ENCODE peak calls at places on chromosomes 11 and 22, in four cellular contexts. K is neural progenitor cell, B is Panc1, E is thoracic aorta. C is an unnamed sample.

GRCh38 chr11:60428517-60428916 is 855 bp upstream of the MS4A5 start:
- DNase-seq in K (no peak), E (no peak), B (no peak), C (no peak)

GRCh38 chr22:22748297-22748743 is 103.9 kb downstream of the GGTLC2 start:
- DNase-seq in K (peak; percentile 44), B (no peak), E (no peak), C (no peak)

GRCh38 chr22:41899110-41899509 is 15.8 kb downstream of the SHISA8 start:
- DNase-seq in E (no peak), K (no peak), B (no peak), C (no peak)

GRCh38 chr22:27801616-27802388 is at the start of gene MN1:
- DNase-seq in B (no peak), E (no peak), K (peak; percentile 85), C (no peak)

GRCh38 chr22:38564669-38565068 is 5.3 kb downstream of the DMC1 start:
- DNase-seq in B (no peak), K (no peak), E (no peak), C (no peak)

GRCh38 chr11:77559686-77560425 is 29.9 kb upstream of the AQP11 start:
- DNase-seq in B (peak; percentile 79), E (no peak), K (no peak), C (no peak)

GRCh38 chr11:92979176-92979575 is 9.7 kb downstream of the MTNR1B start:
- DNase-seq in E (no peak), K (no peak), B (no peak), C (no peak)

GRCh38 chr22:25488244-25489020 is 76.0 kb upstream of the GRK3 start:
- DNase-seq in E (peak; percentile 9), B (peak; percentile 5), K (no peak), C (no peak)

GRCh38 chr11:16001899-16002426 is 354.4 kb downstream of the SOX6 start:
- DNase-seq in B (no peak), E (no peak), K (peak; percentile 62), C (no peak)

GRCh38 chr11:123560001-123560400 is 94.4 kb downstream of the SCN3B start:
- DNase-seq in B (no peak), E (no peak), K (peak; percentile 45), C (no peak)

GRCh38 chr11:104645276-104646018 is 252.8 kb downstream of the CASP12 start:
- DNase-seq in B (no peak), K (no peak), E (no peak), C (no peak)

GRCh38 chr11:108901359-108901758 is 236.5 kb downstream of the DDX10 start:
- DNase-seq in B (no peak), K (no peak), E (no peak), C (no peak)

GRCh38 chr22:39956932-39957664 is 3.1 kb upstream of the TMA7B start:
- DNase-seq in K (no peak), E (no peak), B (no peak), C (no peak)

GRCh38 chr11:112160452-112160851 is 3.4 kb downstream of the IL18 start:
- DNase-seq in E (no peak), K (no peak), B (no peak), C (no peak)

GRCh38 chr11:1925373-1926155 is 6.1 kb downstream of the TNNT3 start:
- DNase-seq in K (no peak), B (no peak), E (no peak), C (no peak)

GRCh38 chr11:102836290-102836875 is 7.0 kb downstream of the MMP3 start:
- DNase-seq in B (no peak), E (no peak), K (no peak), C (no peak)

GRCh38 chr22:46614070-46614931 is 5.9 kb upstream of the GRAMD4 start:
- DNase-seq in B (no peak), E (no peak), K (no peak), C (no peak)

GRCh38 chr22:45688606-45689080 is 17.0 kb downstream of the ATXN10 start:
- DNase-seq in B (no peak), K (no peak), E (no peak), C (no peak)

GRCh38 chr11:65637794-65638317 is at the start of gene SIPA1:
- DNase-seq in K (peak; percentile 95), B (peak; percentile 69), E (no peak), C (no peak)

DNA sequence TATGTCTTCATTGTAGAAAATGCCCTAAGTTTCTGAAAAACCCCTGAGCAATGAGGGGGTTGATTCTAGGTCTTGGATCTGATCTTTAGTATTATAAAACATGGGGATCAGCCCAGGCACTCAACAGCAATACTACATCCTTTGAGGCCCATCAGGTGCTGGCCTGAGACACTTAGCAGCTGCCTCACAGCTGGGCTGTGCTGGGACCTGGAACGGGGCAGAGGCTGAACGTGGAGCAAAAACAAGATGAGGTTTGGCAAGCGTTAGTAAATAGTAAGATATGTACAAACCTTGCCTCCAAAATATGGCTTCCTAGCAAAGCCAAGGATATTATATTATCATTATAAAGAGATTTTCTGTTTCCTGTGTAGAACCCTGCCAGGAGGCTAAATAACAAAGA is 60.1 kb upstream of the SPON1 start:
- DNase-seq in K (no peak), B (no peak), E (no peak), C (no peak)
- H3K27ac ChIP-seq in K (no peak overlapping the region), B (no peak overlapping the region), E (no peak overlapping the region), C (no peak overlapping the region)

GRCh38 chr22:31284241-31284745 is 8.0 kb downstream of the PIK3IP1 start:
- DNase-seq in B (no peak), K (peak; percentile 15), E (no peak), C (no peak)

GRCh38 chr22:31287818-31288495 is 4.3 kb downstream of the PIK3IP1 start:
- DNase-seq in E (no peak), B (no peak), K (no peak), C (no peak)

GRCh38 chr22:31288496-31289235 is 3.6 kb downstream of the PIK3IP1 start:
- DNase-seq in K (no peak), E (no peak), B (no peak), C (no peak)

GRCh38 chr22:31284756-31285155 is 7.5 kb downstream of the PIK3IP1 start:
- DNase-seq in K (peak; percentile 25), E (no peak), B (no peak), C (no peak)

GRCh38 chr22:31286360-31287255 is 5.7 kb downstream of the PIK3IP1 start:
- DNase-seq in E (no peak), B (no peak), K (no peak), C (no peak)
- H3K4me1 ChIP-seq in E (peaks cover 3% of the 10 kb centered on the region), B (no peaks in the 10 kb centered on the region), K (peaks cover 24% of the 10 kb centered on the region), C (peaks cover 1% of the 10 kb centered on the region)

GRCh38 chr22:20204281-20204680 is 53.4 kb upstream of the CCDC188 start:
- DNase-seq in B (no peak), E (no peak), K (no peak), C (no peak)
- H3K27ac ChIP-seq in B (no peak overlapping the region), E (no peak overlapping the region), K (no peak overlapping the region), C (no peak overlapping the region)

GRCh38 chr11:95095858-95096587 is 6.4 kb downstream of the ENDOD1 start:
- DNase-seq in E (no peak), B (no peak), K (no peak), C (no peak)
- H3K4me1 ChIP-seq in E (peaks cover 36% of the 10 kb centered on the region), B (peaks cover 13% of the 10 kb centered on the region), K (no peaks in the 10 kb centered on the region), C (no peaks in the 10 kb centered on the region)

DNA sequence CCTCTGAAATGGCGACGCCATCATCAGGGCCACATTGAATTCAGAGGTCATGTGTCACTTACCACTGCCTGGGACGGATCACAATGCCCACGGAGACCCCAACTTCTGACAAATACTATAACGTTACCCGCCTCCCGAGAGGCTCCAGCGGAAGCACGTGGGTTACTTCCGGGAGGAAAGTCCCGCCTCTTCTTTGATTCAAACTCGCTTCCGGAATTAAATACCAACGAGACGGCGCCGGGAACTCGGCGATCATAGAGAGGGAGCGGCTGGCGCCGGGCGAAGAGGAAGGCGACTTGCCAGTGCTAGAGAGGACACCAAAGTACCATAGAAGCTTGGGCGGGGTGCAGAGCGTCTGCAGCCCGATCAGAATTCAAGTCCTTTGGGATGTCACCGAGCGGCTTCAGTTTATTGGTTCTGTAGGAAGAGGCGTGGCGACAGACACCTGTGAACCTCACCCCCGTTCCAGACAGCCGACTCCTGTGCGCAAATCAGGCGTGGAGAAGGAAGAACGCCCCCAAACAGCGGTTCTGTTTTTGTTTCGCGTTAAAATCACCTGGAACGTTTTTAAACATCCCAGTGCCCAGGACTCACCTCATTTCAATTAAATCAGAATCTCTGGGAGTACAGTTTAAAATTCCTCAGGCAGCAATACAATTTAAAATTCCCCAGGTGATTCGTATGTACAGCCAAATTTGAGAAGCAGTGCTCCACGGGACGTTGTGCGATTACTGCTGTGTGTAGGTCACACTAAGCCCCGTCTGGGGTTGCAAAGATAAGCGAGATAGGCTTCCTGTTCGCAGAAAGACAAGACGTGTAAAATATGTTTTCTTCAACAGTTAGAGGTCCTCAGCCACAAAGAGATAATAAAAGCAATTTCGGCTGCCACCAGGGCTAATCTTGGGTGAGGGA is at the start of gene TIMM10:
- DNase-seq in E (peak; percentile 84), K (peak; percentile 98), B (peak; percentile 91), C (peak; percentile 94)
- H3K27ac ChIP-seq in E (peak within 1 kb of the TSS; percentile 44), K (no peak within 1 kb of the TSS), B (peak within 1 kb of the TSS; percentile 98), C (no peak within 1 kb of the TSS)